ENCODE peak calls at places on chromosomes 7 and 10, in eight cellular contexts. P is stimulated activated naive B cell treated with anti-CD40 and anti-IgM and Interleukin-4, amounts not matched to agents 10 μg/mL and 1 μg/mL and 100 μg/mL, for 72 hours; N is activated naive CD8-positive, alpha-beta T cell treated with anti-CD3 and anti-CD28 coated beads, Interleukin-2, amount 50 U/mL, for 16 hours; B is smooth muscle cell of the brain vasculature; I is T-cell; Q is iris pigment epithelial cell; X is left colon; M is choroid plexus epithelial cell. V is an unnamed sample.

GRCh38 chr7:2516194-2516555 is 3.4 kb upstream of the LFNG start:
- DNase-seq in Q (no peak), B (no peak), N (no peak), I (no peak), M (peak), P (no peak), X (no peak), V (no peak)

GRCh38 chr7:9125246-9125645 is 691.8 kb downstream of the NXPH1 start:
- DNase-seq in X (no peak), P (no peak), Q (no peak), N (no peak), M (no peak), B (no peak), I (no peak), V (no peak)

GRCh38 chr7:20238268-20238753 is 21.1 kb upstream of the MACC1 start:
- DNase-seq in N (no peak), P (no peak), I (no peak), B (no peak), M (no peak), X (no peak), Q (no peak), V (no peak)

GRCh38 chr7:67913604-67914003 is 917.0 kb downstream of the TYW1 start:
- DNase-seq in X (no peak), P (no peak), Q (peak), M (no peak), I (no peak), B (no peak), N (no peak), V (no peak)

GRCh38 chr7:111835066-111835465 is 272.8 kb upstream of the IMMP2L start:
- DNase-seq in P (no peak), X (no peak), B (peak), I (no peak), M (peak), N (no peak), Q (peak), V (no peak)

GRCh38 chr10:49610015-49610734 is at the start of gene SLC18A3:
- DNase-seq in B (no peak), I (no peak), P (no peak), X (peak), M (no peak), Q (no peak), N (no peak), V (no peak)

GRCh38 chr10:103688451-103688850 is 166.9 kb downstream of the SH3PXD2A start:
- DNase-seq in M (peak), X (no peak), N (no peak), P (no peak), B (no peak), I (no peak), Q (peak), V (no peak)

GRCh38 chr10:104045151-104046089 is 40.3 kb downstream of the COL17A1 start:
- DNase-seq in N (no peak), B (peak), X (no peak), I (no peak), P (no peak), Q (peak), M (peak), V (no peak)

GRCh38 chr10:3813986-3814831 is 29.2 kb upstream of the KLF6 start:
- DNase-seq in P (no peak), M (peak), Q (peak), I (no peak), B (no peak), N (no peak), X (no peak), V (no peak)

GRCh38 chr10:47101196-47101595 is 190.0 kb downstream of the PTPN20 start:
- DNase-seq in M (no peak), N (no peak), Q (no peak), P (no peak), X (no peak), I (no peak), B (no peak), V (no peak)

GRCh38 chr10:120715214-120715613 is 135.9 kb upstream of the WDR11 start:
- DNase-seq in Q (no peak), P (no peak), M (no peak), N (no peak), B (no peak), X (no peak), I (no peak), V (no peak)

V was measured in glomerular endothelial cell.